ENCODE peak calls at places on chromosome 10, in ten cellular contexts. W is T-helper 9 cell; V is foreskin fibroblast; A is HEK293T; F is central memory CD4-positive, alpha-beta T cell; B is SJSA1; E is nephron progenitor cell; K is GDM1; X is HTR-8/SVneo; Y is BJ. N is an unnamed sample.

GRCh38 chr10:73873163-73873842 is 1.1 kb downstream of the CAMK2G start:
- DNase-seq in V (no peak), W (no peak), A (no peak), E (no peak), Y (no peak), B (no peak), X (no peak), K (no peak), F (no peak), N (no peak)

GRCh38 chr10:84156768-84157167 is 16.8 kb upstream of the GPR15LG start:
- DNase-seq in K (peak; percentile 65), A (no peak), W (no peak), E (no peak), B (no peak), F (no peak), X (no peak), Y (no peak), V (no peak), N (no peak)

GRCh38 chr10:8543361-8544056 is 489.0 kb downstream of the GATA3 start:
- DNase-seq in B (no peak), W (no peak), V (no peak), Y (no peak), F (no peak), X (no peak), E (no peak), K (no peak), A (peak; percentile 16), N (no peak)

GRCh38 chr10:89659185-89660131 is 14.4 kb upstream of the PANK1 start:
- DNase-seq in Y (peak; percentile 81), W (no peak), X (no peak), V (peak; percentile 80), E (no peak), F (no peak), A (no peak), K (no peak), B (no peak), N (no peak)

GRCh38 chr10:124590216-124591122 is 128.8 kb downstream of the LHPP start:
- DNase-seq in A (no peak), Y (no peak), F (no peak), E (no peak), X (no peak), W (no peak), V (no peak), B (no peak), K (no peak), N (no peak)

GRCh38 chr10:82234173-82234572 is 359.2 kb downstream of the NRG3 start:
- DNase-seq in K (no peak), Y (no peak), W (no peak), E (no peak), V (no peak), B (no peak), F (no peak), A (no peak), X (no peak), N (no peak)

GRCh38 chr10:103742779-103743178 is 112.6 kb downstream of the SH3PXD2A start:
- DNase-seq in Y (no peak), A (no peak), K (no peak), X (no peak), W (no peak), E (no peak), B (no peak), V (no peak), F (no peak), N (no peak)

GRCh38 chr10:33041783-33042437 is 83.9 kb upstream of the ITGB1 start:
- DNase-seq in W (no peak), K (no peak), V (no peak), X (no peak), Y (no peak), E (no peak), A (no peak), B (no peak), F (no peak), N (no peak)